ENCODE peak calls at places on chromosomes 6 and 20, in four cellular contexts. E, R, Z and U are unnamed samples.

GRCh38 chr6:41878961-41879405 is 16.2 kb downstream of the USP49 start:
- DNase-seq in Z (peak), R (no peak), E (no peak), U (no peak)

GRCh38 chr6:111747791-111748190 is 125.5 kb downstream of the FYN start:
- DNase-seq in E (no peak), Z (no peak), R (no peak), U (no peak)

GRCh38 chr20:5971203-5971602 is 20.8 kb downstream of the MCM8 start:
- DNase-seq in E (no peak), R (no peak), Z (no peak), U (peak)

GRCh38 chr6:6795396-6795795 is 206.9 kb downstream of the LY86 start:
- DNase-seq in E (no peak), Z (no peak), R (no peak), U (no peak)

GRCh38 chr20:52565614-52566013 is 374.0 kb upstream of the ZFP64 start:
- DNase-seq in Z (no peak), E (no peak), R (no peak), U (no peak)

GRCh38 chr20:51886891-51887608 is 84.7 kb upstream of the SALL4 start:
- DNase-seq in R (no peak), E (no peak), Z (no peak), U (peak)

GRCh38 chr20:60565093-60565492 is 606.9 kb downstream of the CDH26 start:
- DNase-seq in Z (no peak), R (no peak), E (no peak), U (no peak)

GRCh38 chr6:97175806-97176205 is 107.2 kb downstream of the MMS22L start:
- DNase-seq in Z (no peak), R (no peak), E (no peak), U (no peak)

GRCh38 chr6:108030223-108030622 is 44.3 kb downstream of the OSTM1 start:
- DNase-seq in R (no peak), E (no peak), Z (no peak), U (no peak)

GRCh38 chr6:548517-548916 is 108.4 kb downstream of the HUS1B start:
- DNase-seq in E (no peak), Z (no peak), R (no peak), U (no peak)

GRCh38 chr20:48215536-48215935 is 430.3 kb upstream of the SULF2 start:
- DNase-seq in Z (no peak), E (no peak), R (no peak), U (no peak)

GRCh38 chr6:129717287-129717686 is 7.3 kb upstream of the ARHGAP18 start:
- DNase-seq in R (no peak), Z (peak), E (no peak), U (no peak)

GRCh38 chr6:38136547-38136946 is 317.0 kb downstream of the ZFAND3 start:
- DNase-seq in R (no peak), E (no peak), Z (peak), U (no peak)

GRCh38 chr20:1122388-1123315 is 4.2 kb downstream of the PSMF1 start:
- DNase-seq in Z (peak), E (no peak), R (no peak), U (no peak)

GRCh38 chr20:32050851-32051556 is 1.0 kb upstream of the HCK start:
- DNase-seq in E (no peak), R (peak), Z (no peak), U (peak)
- H3K4me3 ChIP-seq in E (no peak), R (peak), Z (no peak), U (no peak)

GRCh38 chr6:159790149-159790946 is at the start of gene MRPL18:
- DNase-seq in R (peak), E (peak), Z (peak), U (peak)
- H2AK5ac ChIP-seq in R (no peak), E (peak), Z (peak), U (no peak)

DNA sequence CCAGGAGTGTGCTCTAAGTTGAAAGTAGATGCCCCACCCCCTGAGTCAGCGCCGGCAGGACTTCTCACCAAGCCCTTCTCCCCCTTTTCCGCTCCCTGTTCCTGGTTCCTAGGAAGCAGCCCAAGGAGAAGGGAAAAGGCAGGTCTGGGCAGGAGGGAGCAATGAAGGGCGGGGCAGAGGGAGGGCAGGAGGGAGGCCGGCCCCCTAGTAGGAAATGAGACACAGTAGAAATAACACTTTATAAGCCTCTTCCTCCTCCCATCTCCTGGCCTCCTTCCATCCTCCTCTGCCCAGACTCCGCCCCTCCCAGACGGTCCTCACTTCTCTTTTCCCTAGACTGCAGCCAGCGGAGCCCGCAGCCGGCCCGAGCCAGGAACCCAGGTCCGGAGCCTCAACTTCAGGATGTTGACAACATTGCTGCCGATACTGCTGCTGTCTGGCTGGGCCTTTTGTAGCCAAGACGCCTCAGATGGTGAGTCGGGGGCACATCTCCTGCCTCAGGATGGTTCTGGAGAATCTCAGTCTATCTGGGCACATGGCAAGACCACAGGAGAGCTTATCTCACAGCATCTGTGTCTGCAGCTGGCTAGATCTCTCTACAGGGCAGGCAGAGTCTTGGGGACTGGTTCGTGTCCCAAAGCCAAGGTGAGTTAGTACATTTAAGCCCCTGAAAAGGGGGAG is at the start of gene PROCR:
- DNase-seq in E (peak), Z (peak), R (peak), U (peak)
- H3K4me3 ChIP-seq in E (no peak), Z (peak), R (peak), U (no peak)

GRCh38 chr6:127164009-127164408 is 45.5 kb downstream of the RSPO3 start:
- DNase-seq in Z (no peak), E (no peak), R (no peak), U (no peak)

GRCh38 chr6:127164555-127164954 is 46.1 kb downstream of the RSPO3 start:
- DNase-seq in Z (no peak), R (no peak), E (no peak), U (no peak)

GRCh38 chr6:127160484-127160883 is 42.0 kb downstream of the RSPO3 start:
- DNase-seq in Z (no peak), E (no peak), R (no peak), U (peak)

DNA sequence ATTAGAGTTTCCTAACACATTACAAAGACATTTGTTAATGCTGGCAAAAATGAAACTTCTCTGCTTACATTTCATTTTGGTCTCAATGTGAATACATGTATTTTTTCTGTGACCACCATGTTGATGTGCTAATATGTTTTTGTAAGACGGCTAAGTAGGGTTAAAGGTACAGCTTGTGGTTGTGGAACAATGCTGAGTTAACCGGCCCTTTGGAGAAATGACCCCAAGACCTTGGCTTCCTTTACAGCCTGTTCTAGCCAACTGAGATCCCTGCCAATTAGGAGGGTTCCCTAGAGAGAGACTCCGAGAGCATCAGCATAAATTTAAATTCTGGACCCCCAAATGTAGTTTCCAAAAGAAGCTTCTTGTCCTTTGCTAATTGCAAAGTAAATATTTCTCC is 44.3 kb downstream of the RSPO3 start:
- DNase-seq in E (no peak), R (no peak), Z (no peak), U (no peak)
- H2AK5ac ChIP-seq in E (no peak), R (no peak), Z (no peak), U (no peak)

GRCh38 chr20:10219993-10220750 is 1.5 kb downstream of the SNAP25 start:
- DNase-seq in R (no peak), Z (no peak), E (no peak), U (no peak)

GRCh38 chr20:10221022-10221421 is 2.4 kb downstream of the SNAP25 start:
- DNase-seq in R (no peak), Z (no peak), E (no peak), U (no peak)

GRCh38 chr20:10217517-10218410 is 866 bp upstream of the SNAP25 start:
- DNase-seq in E (peak), Z (peak), R (peak), U (peak)

GRCh38 chr20:10219452-10219791 is 792 bp downstream of the SNAP25 start:
- DNase-seq in R (peak), Z (peak), E (peak), U (peak)

GRCh38 chr20:10218536-10219451 is at the start of gene SNAP25:
- DNase-seq in E (peak), Z (peak), R (peak), U (peak)
- H3K4me3 ChIP-seq in E (peak), Z (peak), R (peak), U (peak)

GRCh38 chr6:43868467-43868866 is 98.5 kb downstream of the VEGFA start:
- DNase-seq in Z (no peak), E (no peak), R (no peak), U (no peak)
- H2AK5ac ChIP-seq in Z (no peak), E (no peak), R (no peak), U (no peak)

GRCh38 chr6:2876210-2877056 is 26.7 kb downstream of the SERPINB9 start:
- DNase-seq in R (no peak), E (no peak), Z (peak), U (peak)
- H3K4me3 ChIP-seq in R (peak), E (peak), Z (no peak), U (no peak)

DNA sequence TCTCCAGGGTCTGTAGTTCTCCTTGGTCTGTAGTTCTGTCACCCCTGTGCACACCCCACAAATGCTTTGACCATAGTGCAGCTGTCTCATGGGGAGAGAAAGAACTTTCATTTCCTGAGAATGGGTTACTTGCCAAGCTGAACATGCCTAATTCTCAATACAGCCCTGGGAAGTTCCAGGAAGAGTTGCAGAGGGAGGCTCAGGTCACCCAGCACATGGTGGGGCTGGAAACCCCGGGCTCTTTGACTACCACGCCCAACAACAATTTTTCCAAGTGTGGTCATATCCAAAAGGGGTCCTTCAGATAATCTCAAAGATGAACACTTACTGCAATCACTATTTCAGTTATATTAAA is 2.2 kb upstream of the PTPRA start:
- DNase-seq in Z (peak), R (no peak), E (no peak), U (no peak)
- H2AK5ac ChIP-seq in Z (peak), R (no peak), E (no peak), U (no peak)